ENCODE peak calls at places on chromosome 16, in six cellular contexts. S is GM12878, D is K562, R is H1, P is GM12891, H is HepG2. K is an unnamed sample.

GRCh38 chr16:55809851-55810250 is 23.0 kb downstream of the CES1 start:
- DNase-seq in S (no peak), D (no peak), R (no peak), P (no peak), H (no peak), K (no peak)

GRCh38 chr16:87832137-87832527 is 37.2 kb downstream of the SLC7A5 start:
- DNase-seq in S (no peak), D (no peak), R (no peak), P (no peak), H (no peak), K (no peak)

GRCh38 chr16:66020642-66021041 is 345.8 kb upstream of the CDH5 start:
- DNase-seq in S (no peak), D (peak), R (no peak), P (no peak), H (no peak), K (peak)

GRCh38 chr16:12690024-12690423 is 113.7 kb downstream of the CPPED1 start:
- DNase-seq in S (no peak), D (no peak), R (no peak), P (no peak), H (no peak), K (no peak)

GRCh38 chr16:50011707-50012106 is 13.3 kb upstream of the CNEP1R1 start:
- DNase-seq in S (no peak), D (no peak), R (no peak), P (no peak), H (no peak), K (no peak)

GRCh38 chr16:57001026-57001669 is 11.8 kb downstream of the NLRC5 start:
- DNase-seq in S (no peak), D (no peak), R (no peak), P (no peak), H (no peak), K (no peak)

GRCh38 chr16:64983226-64983625 is 138.6 kb downstream of the CDH11 start:
- DNase-seq in S (no peak), D (no peak), R (no peak), P (no peak), H (no peak), K (no peak)

GRCh38 chr16:57003439-57004386 is 14.4 kb downstream of the NLRC5 start:
- DNase-seq in S (no peak), D (no peak), R (no peak), P (no peak), H (no peak), K (no peak)

GRCh38 chr16:80619824-80620223 is 79.0 kb downstream of the DYNLRB2 start:
- DNase-seq in S (no peak), D (no peak), R (no peak), P (no peak), H (no peak), K (no peak)

GRCh38 chr16:22141746-22142145 is 20.6 kb upstream of the SDR42E2 start:
- DNase-seq in S (no peak), D (peak), R (no peak), P (no peak), H (peak), K (no peak)

GRCh38 chr16:90023078-90023447 is 3.8 kb upstream of the DBNDD1 start:
- DNase-seq in S (no peak), D (no peak), R (no peak), P (no peak), H (no peak), K (no peak)

GRCh38 chr16:17519556-17519955 is 48.8 kb upstream of the XYLT1 start:
- DNase-seq in S (no peak), D (no peak), R (no peak), P (no peak), H (no peak), K (no peak)

GRCh38 chr16:12899529-12900168 is 1.7 kb upstream of the SHISA9 start:
- DNase-seq in S (no peak), D (no peak), R (no peak), P (no peak), H (no peak), K (no peak)

GRCh38 chr16:70594569-70594968 is 51.8 kb upstream of the IL34 start:
- DNase-seq in S (no peak), D (no peak), R (no peak), P (no peak), H (no peak), K (no peak)

GRCh38 chr16:17261197-17261858 is 209.4 kb downstream of the XYLT1 start:
- DNase-seq in S (no peak), D (no peak), R (no peak), P (peak), H (no peak), K (no peak)

GRCh38 chr16:5031601-5032000 is 2.1 kb downstream of the NAGPA start:
- DNase-seq in S (no peak), D (no peak), R (no peak), P (no peak), H (no peak), K (no peak)

GRCh38 chr16:89864421-89864820 is 9.0 kb upstream of the TCF25 start:
- DNase-seq in S (no peak), D (no peak), R (no peak), P (no peak), H (no peak), K (no peak)

GRCh38 chr16:29877266-29877961 is 14.4 kb upstream of the CDIPT start:
- DNase-seq in S (peak), D (peak), R (peak), P (no peak), H (no peak), K (peak)

GRCh38 chr16:51683882-51684281 is 532.8 kb upstream of the SALL1 start:
- DNase-seq in S (no peak), D (no peak), R (no peak), P (no peak), H (no peak), K (no peak)

GRCh38 chr16:3242709-3243108 is 7.8 kb upstream of the ZNF200 start:
- DNase-seq in S (no peak), D (no peak), R (no peak), P (no peak), H (no peak), K (no peak)

GRCh38 chr16:3983081-3983520 is 102.6 kb upstream of the CREBBP start:
- DNase-seq in S (no peak), D (peak), R (peak), P (peak), H (peak), K (peak)

GRCh38 chr16:4506450-4506849 is 30.3 kb downstream of the HMOX2 start:
- DNase-seq in S (peak), D (peak), R (no peak), P (peak), H (peak), K (no peak)

GRCh38 chr16:84368327-84368996 is at the start of gene ATP2C2:
- DNase-seq in S (no peak), D (no peak), R (peak), P (no peak), H (no peak), K (no peak)

GRCh38 chr16:3235856-3236669 is 1.1 kb upstream of the ZNF200 start:
- DNase-seq in S (no peak), D (peak), R (no peak), P (no peak), H (no peak), K (no peak)

GRCh38 chr16:74575175-74575804 is 31.6 kb downstream of the GLG1 start:
- DNase-seq in S (no peak), D (no peak), R (no peak), P (no peak), H (no peak), K (no peak)

GRCh38 chr16:3086596-3087242 is 12.4 kb downstream of the ZSCAN10 start:
- DNase-seq in S (no peak), D (no peak), R (no peak), P (no peak), H (peak), K (no peak)

GRCh38 chr16:57539072-57539796 is 2.9 kb upstream of the CCDC102A start:
- DNase-seq in S (peak), D (no peak), R (no peak), P (no peak), H (no peak), K (no peak)

GRCh38 chr16:57572978-57573733 is 30.7 kb downstream of the ADGRG5 start:
- DNase-seq in S (no peak), D (no peak), R (no peak), P (no peak), H (no peak), K (no peak)

GRCh38 chr16:87317766-87318121 is 552 bp upstream of the C16orf95 start:
- DNase-seq in S (no peak), D (peak), R (no peak), P (no peak), H (peak), K (peak)

GRCh38 chr16:4409081-4409932 is 7.1 kb downstream of the CORO7 start:
- DNase-seq in S (no peak), D (no peak), R (no peak), P (no peak), H (no peak), K (no peak)

GRCh38 chr16:81620796-81621195 is 158.3 kb upstream of the PLCG2 start:
- DNase-seq in S (no peak), D (no peak), R (no peak), P (no peak), H (no peak), K (no peak)

GRCh38 chr16:15976225-15976812 is 26.9 kb downstream of the ABCC1 start:
- DNase-seq in S (no peak), D (no peak), R (no peak), P (no peak), H (no peak), K (no peak)

GRCh38 chr16:14132696-14133048 is 61.6 kb downstream of the MRTFB start:
- DNase-seq in S (no peak), D (no peak), R (no peak), P (peak), H (no peak), K (no peak)

GRCh38 chr16:13634921-13635320 is 285.0 kb upstream of the ERCC4 start:
- DNase-seq in S (no peak), D (no peak), R (no peak), P (no peak), H (no peak), K (no peak)

GRCh38 chr16:73126453-73126853 is 78.5 kb upstream of the ZFHX3 start:
- DNase-seq in S (no peak), D (no peak), R (no peak), P (no peak), H (peak), K (no peak)

GRCh38 chr16:79768594-79768993 is 168.1 kb upstream of the MAF start:
- DNase-seq in S (no peak), D (no peak), R (no peak), P (no peak), H (no peak), K (no peak)

GRCh38 chr16:17847234-17847795 is 376.6 kb upstream of the XYLT1 start:
- DNase-seq in S (no peak), D (no peak), R (no peak), P (no peak), H (no peak), K (no peak)

GRCh38 chr16:68311316-68311620 is 449 bp downstream of the PRMT7 start:
- DNase-seq in S (no peak), D (no peak), R (no peak), P (no peak), H (peak), K (no peak)

GRCh38 chr16:68313116-68313515 is 2.3 kb downstream of the PRMT7 start:
- DNase-seq in S (no peak), D (no peak), R (no peak), P (no peak), H (no peak), K (no peak)

GRCh38 chr16:68309798-68310197 is 948 bp downstream of the SLC7A6OS start:
- DNase-seq in S (no peak), D (peak), R (no peak), P (no peak), H (no peak), K (no peak)

GRCh38 chr16:68306633-68307032 is 4.1 kb downstream of the SLC7A6OS start:
- DNase-seq in S (no peak), D (no peak), R (no peak), P (no peak), H (no peak), K (no peak)

GRCh38 chr16:68310441-68311315 is at the start of the genes PRMT7 and SLC7A6OS:
- DNase-seq in S (peak), D (peak), R (peak), P (peak), H (peak), K (peak)
- TF ChIP-seq POLR2A in S (peak), D (peak), R (peak), P (peak), H (peak), K (peak)

DNA sequence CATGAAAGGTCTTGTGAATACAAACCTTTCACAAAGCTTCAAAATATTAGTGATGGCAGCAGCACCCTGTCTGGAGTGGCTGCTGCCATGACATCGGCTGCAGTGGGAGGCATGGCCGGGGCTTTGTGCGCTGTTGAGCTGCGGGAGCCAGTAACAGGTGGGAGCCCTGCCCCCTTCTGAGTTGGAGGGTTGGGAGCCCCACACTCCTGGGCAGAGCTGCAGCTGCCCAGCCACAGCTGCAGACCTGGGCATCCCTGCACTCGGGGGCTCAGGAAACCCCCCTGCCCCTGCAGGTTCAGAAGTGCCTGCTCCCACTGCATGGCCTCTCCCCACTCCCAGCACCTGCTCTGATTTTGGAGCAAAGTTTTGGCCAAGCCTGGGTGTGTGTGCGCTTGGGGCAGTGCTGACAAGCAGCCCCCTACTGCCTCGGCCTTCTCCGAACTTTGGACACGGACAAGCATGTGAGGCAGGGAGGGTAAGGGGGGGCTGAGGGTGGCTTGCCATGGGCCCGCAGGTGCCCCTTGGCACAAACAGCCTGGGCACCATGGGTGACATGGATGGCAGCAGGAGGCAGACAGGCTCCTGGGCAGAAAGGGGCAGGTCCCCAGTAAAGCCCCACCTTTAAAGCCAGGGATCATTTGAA is 42.7 kb downstream of the IST1 start:
- DNase-seq in S (no peak), D (no peak), R (no peak), P (no peak), H (no peak), K (no peak)
- TF ChIP-seq POLR2AphosphoS5 in S (no peak), D (no peak), R (no peak), P (no peak), H (no peak), K (no peak)

DNA sequence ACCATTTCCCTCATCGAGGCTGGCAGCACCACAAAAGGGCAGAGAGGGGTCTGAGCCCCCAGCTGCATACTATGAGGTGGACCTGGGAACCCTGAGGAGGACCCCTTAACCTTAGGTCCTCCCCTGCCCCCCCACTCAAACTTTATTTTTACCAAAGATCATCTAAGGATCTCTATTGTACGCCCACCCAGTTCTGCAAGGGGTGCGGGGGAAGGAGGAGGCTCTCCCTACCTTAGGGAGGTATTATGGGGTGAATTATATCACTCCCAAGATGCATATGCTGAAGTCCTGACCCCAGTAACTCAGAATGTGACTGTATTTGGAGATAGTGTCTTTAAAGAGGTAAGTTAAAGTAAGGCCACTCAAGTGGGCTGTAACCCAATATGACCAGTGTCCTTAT is 26.8 kb upstream of the EMP2 start:
- DNase-seq in S (no peak), D (no peak), R (no peak), P (no peak), H (no peak), K (no peak)
- TF ChIP-seq TAF1 in S (no peak), D (no peak), R (no peak), P (no peak), H (no peak), K (no peak)

GRCh38 chr16:67841816-67842508 is at the start of gene THAP11:
- DNase-seq in S (peak), D (peak), R (peak), P (peak), H (peak), K (peak)

GRCh38 chr16:67843343-67843765 is 1.2 kb downstream of the THAP11 start:
- DNase-seq in S (no peak), D (no peak), R (no peak), P (no peak), H (no peak), K (no peak)

GRCh38 chr16:67841198-67841815 is 813 bp upstream of the THAP11 start:
- DNase-seq in S (no peak), D (peak), R (no peak), P (no peak), H (no peak), K (no peak)

GRCh38 chr16:67844441-67844840 is 2.3 kb upstream of the NUTF2 start:
- DNase-seq in S (no peak), D (peak), R (no peak), P (no peak), H (no peak), K (no peak)

GRCh38 chr16:67842509-67843342 is 606 bp downstream of the THAP11 start:
- DNase-seq in S (no peak), D (peak), R (no peak), P (no peak), H (peak), K (peak)
- TF ChIP-seq POLR2A in S (peak), D (no peak), R (no peak), P (no peak), H (no peak), K (peak)

GRCh38 chr16:48498761-48499600 is 111.0 kb downstream of the N4BP1 start:
- DNase-seq in S (no peak), D (no peak), R (no peak), P (no peak), H (peak), K (no peak)

GRCh38 chr16:48501516-48502377 is 108.2 kb downstream of the N4BP1 start:
- DNase-seq in S (no peak), D (peak), R (no peak), P (no peak), H (no peak), K (no peak)

GRCh38 chr16:48500981-48501380 is 109.0 kb downstream of the N4BP1 start:
- DNase-seq in S (no peak), D (no peak), R (no peak), P (no peak), H (no peak), K (no peak)

GRCh38 chr16:48497932-48498760 is 111.8 kb downstream of the N4BP1 start:
- DNase-seq in S (no peak), D (no peak), R (no peak), P (no peak), H (no peak), K (no peak)

DNA sequence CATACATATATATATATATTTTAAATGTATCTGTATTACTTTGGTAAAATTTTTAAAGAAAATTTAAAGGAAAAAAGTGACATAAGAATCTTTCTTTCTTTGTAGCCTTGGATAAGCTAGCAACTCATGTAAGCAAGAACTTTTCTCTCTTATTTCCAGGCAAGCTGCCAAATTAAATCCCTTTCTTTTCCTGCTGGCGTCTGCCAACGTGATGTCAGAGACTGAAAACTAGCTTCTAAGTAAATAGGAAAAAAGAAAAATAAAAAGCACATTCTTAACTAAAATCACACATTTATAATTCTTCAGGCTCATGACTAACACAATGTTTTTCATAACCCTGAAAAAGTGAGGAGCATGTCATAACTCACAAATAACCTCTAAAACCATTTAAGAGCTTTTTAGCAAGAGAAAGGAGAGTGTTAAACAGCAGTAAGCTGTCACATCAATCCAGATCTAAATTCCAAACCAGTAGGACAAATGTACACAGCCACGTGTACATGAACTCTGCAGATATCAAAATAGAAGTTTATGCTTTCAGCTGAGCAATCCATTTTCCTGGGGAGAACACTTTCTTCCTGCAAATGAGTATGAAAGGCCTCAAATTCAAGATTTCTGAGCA is 110.0 kb downstream of the N4BP1 start:
- DNase-seq in S (no peak), D (no peak), R (no peak), P (no peak), H (no peak), K (no peak)
- TF ChIP-seq POLR2AphosphoS5 in S (no peak), D (no peak), R (no peak), P (no peak), H (no peak), K (no peak)